ENCODE peak calls at places on chromosomes 2 and 18, in six cellular contexts. U is activated CD4-positive, alpha-beta T cell treated with anti-CD3 and anti-CD28 coated beads, Interleukin-2, amount 50 U/mL, for 1 hour; H is left ventricle myocardium superior; P is tibial artery; F is AG09309; D is GM12864. R is an unnamed sample.

GRCh38 chr2:223100061-223100511 is 48.1 kb downstream of the KCNE4 start:
- DNase-seq in U (no peak), H (peak; percentile 74), P (peak; percentile 49), F (peak; percentile 78), D (no peak), R (peak; percentile 87)

GRCh38 chr2:68234405-68234804 is 17.9 kb downstream of the PPP3R1 start:
- DNase-seq in U (no peak), H (no peak), P (no peak), F (no peak), D (no peak), R (no peak)

GRCh38 chr18:45775241-45775676 is 50.2 kb upstream of the SIGLEC15 start:
- DNase-seq in U (peak; percentile 56), H (peak; percentile 80), P (peak; percentile 64), F (no peak), D (peak; percentile 55), R (peak; percentile 87)

GRCh38 chr2:66781804-66782203 is 346.9 kb downstream of the MEIS1 start:
- DNase-seq in U (no peak), H (no peak), P (no peak), F (no peak), D (no peak), R (no peak)

GRCh38 chr2:115160523-115161521 is 718.4 kb downstream of the DPP10 start:
- DNase-seq in U (no peak), H (no peak), P (no peak), F (no peak), D (no peak), R (no peak)

GRCh38 chr2:62283147-62283546 is 87.2 kb downstream of the B3GNT2 start:
- DNase-seq in U (no peak), H (no peak), P (no peak), F (no peak), D (no peak), R (no peak)

GRCh38 chr2:171530378-171530777 is 8.1 kb downstream of the CYBRD1 start:
- DNase-seq in U (no peak), H (no peak), P (no peak), F (no peak), D (no peak), R (no peak)

GRCh38 chr2:204795156-204795555 is 249.9 kb downstream of the PARD3B start:
- DNase-seq in U (no peak), H (no peak), P (no peak), F (no peak), D (no peak), R (no peak)

GRCh38 chr2:132632000-132632649 is 37.9 kb downstream of the LYPD1 start:
- DNase-seq in U (no peak), H (no peak), P (no peak), F (no peak), D (no peak), R (no peak)

GRCh38 chr2:67772216-67773180 is 290.3 kb downstream of the C1D start:
- DNase-seq in U (no peak), H (no peak), P (no peak), F (no peak), D (no peak), R (no peak)

GRCh38 chr2:229596796-229597195 is 117.6 kb downstream of the DNER start:
- DNase-seq in U (no peak), H (no peak), P (no peak), F (no peak), D (no peak), R (no peak)

GRCh38 chr18:48330016-48330991 is 78.9 kb downstream of the ZBTB7C start:
- DNase-seq in U (no peak), H (no peak), P (no peak), F (peak; percentile 48), D (no peak), R (no peak)

GRCh38 chr2:30265441-30266015 is 34.2 kb downstream of the LBH start:
- DNase-seq in U (no peak), H (no peak), P (no peak), F (no peak), D (no peak), R (no peak)

GRCh38 chr18:3425450-3425849 is 24.5 kb upstream of the TGIF1 start:
- DNase-seq in U (no peak), H (no peak), P (no peak), F (no peak), D (no peak), R (no peak)

GRCh38 chr2:1459727-1460126 is 46.5 kb downstream of the TPO start:
- DNase-seq in U (no peak), H (no peak), P (no peak), F (no peak), D (no peak), R (no peak)

GRCh38 chr18:12317664-12318333 is 9.8 kb downstream of the TUBB6 start:
- DNase-seq in U (no peak), H (no peak), P (no peak), F (no peak), D (no peak), R (no peak)

GRCh38 chr2:132609101-132609890 is 60.7 kb downstream of the LYPD1 start:
- DNase-seq in U (no peak), H (no peak), P (no peak), F (no peak), D (no peak), R (no peak)

GRCh38 chr2:219698684-219699439 is 71.4 kb downstream of the SLC4A3 start:
- DNase-seq in U (no peak), H (no peak), P (no peak), F (no peak), D (no peak), R (no peak)